ENCODE peak calls at places on chromosomes 13 and 19, in five cellular contexts. Q is ovary, D is fibroblast of pulmonary artery, F is A673, U is cardiac fibroblast. W is an unnamed sample.
A peak's percentile ranks its signal among the peaks of the same experiment; 100 is the strongest.

GRCh38 chr19:7679017-7679720 is 1.5 kb upstream of the TRAPPC5 start:
- DNase-seq in Q (no peak), D (no peak), F (peak; percentile 37), U (no peak), W (no peak)

GRCh38 chr19:49581007-49581508 is at the start of gene PRRG2:
- DNase-seq in Q (no peak), D (no peak), F (no peak), U (no peak), W (no peak)

GRCh38 chr13:93146584-93147292 is 79.9 kb upstream of the GPC6 start:
- DNase-seq in Q (no peak), D (peak; percentile 83), F (no peak), U (peak; percentile 67), W (peak; percentile 93)

GRCh38 chr19:55503447-55504251 is 15.4 kb downstream of the SSC5D start:
- DNase-seq in Q (peak; percentile 91), D (peak; percentile 90), F (peak; percentile 90), U (peak; percentile 94), W (peak; percentile 90)

GRCh38 chr19:51799998-51800848 is 5.3 kb downstream of the FPR3 start:
- DNase-seq in Q (peak; percentile 96), D (peak; percentile 99), F (no peak), U (peak; percentile 75), W (peak; percentile 93)

GRCh38 chr13:48318714-48319457 is 15.3 kb downstream of the RB1 start:
- DNase-seq in Q (peak; percentile 36), D (no peak), F (no peak), U (no peak), W (no peak)

GRCh38 chr19:55014714-55015113 is 23.4 kb downstream of the GP6 start:
- DNase-seq in Q (no peak), D (no peak), F (no peak), U (no peak), W (no peak)

GRCh38 chr19:17318966-17319365 is 9.6 kb downstream of the DDA1 start:
- DNase-seq in Q (no peak), D (no peak), F (no peak), U (no peak), W (no peak)

GRCh38 chr13:35057858-35058257 is 115.8 kb downstream of the NBEA start:
- DNase-seq in Q (no peak), D (no peak), F (no peak), U (no peak), W (no peak)

GRCh38 chr13:52405369-52405766 is 604 bp downstream of the THSD1 start:
- DNase-seq in Q (no peak), D (no peak), F (no peak), U (peak; percentile 9), W (peak; percentile 19)

GRCh38 chr13:52011690-52012511 is at the start of gene ALG11:
- DNase-seq in Q (peak; percentile 99), D (peak; percentile 98), F (peak; percentile 99), U (peak; percentile 98), W (peak; percentile 96)

GRCh38 chr19:18029617-18030338 is 21.8 kb downstream of the ARRDC2 start:
- DNase-seq in Q (no peak), D (peak; percentile 36), F (peak; percentile 62), U (peak; percentile 57), W (no peak)

GRCh38 chr19:11539495-11540365 is 1.1 kb downstream of the CNN1 start:
- DNase-seq in Q (peak; percentile 75), D (peak; percentile 33), F (no peak), U (no peak), W (no peak)

GRCh38 chr13:27450921-27451461 is 627 bp upstream of the MTIF3 start:
- DNase-seq in Q (peak; percentile 51), D (peak; percentile 49), F (peak; percentile 29), U (peak; percentile 57), W (peak; percentile 50)

GRCh38 chr19:2202366-2202765 is 33.8 kb downstream of the PLEKHJ1 start:
- DNase-seq in Q (no peak), D (no peak), F (no peak), U (no peak), W (no peak)

GRCh38 chr19:39327990-39328705 is 7.5 kb upstream of the LRFN1 start:
- DNase-seq in Q (peak; percentile 87), D (peak; percentile 75), F (peak; percentile 85), U (peak; percentile 77), W (peak; percentile 77)

GRCh38 chr19:13095393-13095784 is 7.3 kb downstream of the LYL1 start:
- DNase-seq in Q (no peak), D (no peak), F (no peak), U (no peak), W (no peak)

GRCh38 chr19:13093407-13094284 is 9.0 kb downstream of the LYL1 start:
- DNase-seq in Q (peak; percentile 85), D (peak; percentile 87), F (peak; percentile 93), U (peak; percentile 89), W (peak; percentile 86)

GRCh38 chr19:13094285-13094595 is 8.4 kb downstream of the LYL1 start:
- DNase-seq in Q (peak; percentile 65), D (no peak), F (no peak), U (no peak), W (no peak)

GRCh38 chr19:13095934-13096890 is 6.4 kb downstream of the LYL1 start:
- DNase-seq in Q (peak; percentile 57), D (no peak), F (no peak), U (no peak), W (no peak)

DNA sequence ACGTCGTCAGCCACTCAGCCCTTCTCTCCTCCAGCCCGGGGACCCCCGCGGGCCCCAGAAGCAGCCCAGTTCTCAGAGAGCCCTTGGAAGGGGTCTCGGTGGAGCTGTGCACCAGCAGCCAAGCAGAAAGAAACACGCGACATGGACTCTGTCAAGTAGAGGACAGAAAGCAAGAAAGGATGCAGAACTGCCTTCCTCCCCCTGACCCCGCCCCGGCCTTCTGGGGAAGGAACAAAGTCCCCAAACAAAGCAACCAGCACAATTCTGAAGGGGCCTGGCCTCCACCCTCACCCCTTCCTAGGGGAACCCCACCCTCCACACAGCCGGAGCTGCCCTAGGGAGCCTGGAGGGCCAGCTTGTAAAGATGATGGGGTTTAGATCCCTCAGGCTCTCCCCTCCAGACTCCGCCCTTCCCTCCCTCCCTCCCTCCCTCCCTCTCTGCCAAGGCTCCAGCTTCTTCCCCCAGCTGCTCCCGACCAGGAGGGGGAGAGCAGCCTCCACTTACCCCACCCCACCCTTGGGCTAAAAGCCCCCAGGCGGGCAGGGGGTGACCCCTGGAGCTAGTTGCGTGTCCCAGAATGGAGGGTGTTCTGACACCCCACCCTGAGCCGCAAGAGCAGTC is 7.8 kb downstream of the LYL1 start:
- DNase-seq in Q (no peak), D (no peak), F (peak; percentile 46), U (no peak), W (no peak)
- TF ChIP-seq CTCF in Q (no peak), D (no peak), F (no peak), U (no peak), W (no peak)

DNA sequence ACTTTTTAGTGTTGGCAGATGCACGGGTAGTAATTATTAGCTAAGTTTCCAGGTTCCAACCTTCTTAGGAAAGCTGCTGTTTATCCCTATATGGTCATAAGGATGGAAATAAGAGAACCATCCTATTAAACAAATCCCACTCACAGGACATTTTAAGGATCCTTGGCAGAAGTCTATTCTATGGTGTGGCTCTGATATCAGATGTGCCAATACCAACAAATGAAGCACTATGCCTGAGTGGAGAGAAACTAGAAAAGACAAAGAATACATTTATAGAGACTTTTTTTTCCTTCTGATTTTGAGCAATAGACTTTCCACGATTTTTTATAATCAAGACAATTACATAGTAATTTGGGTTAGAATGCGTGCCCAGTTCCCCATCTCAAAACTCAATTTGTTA is 12.6 kb downstream of the PCDH17 start:
- DNase-seq in Q (no peak), D (no peak), F (no peak), U (no peak), W (no peak)
- H3K4me3 ChIP-seq in Q (no peak overlapping the region), D (no peak overlapping the region), F (no peak overlapping the region), U (no peak overlapping the region), W (no peak overlapping the region)

GRCh38 chr13:61954092-61954491 is 538.4 kb upstream of the PCDH20 start:
- DNase-seq in Q (no peak), D (peak; percentile 49), F (peak; percentile 67), U (peak; percentile 13), W (no peak)
- TF ChIP-seq CTCF in Q (no peak), D (peak; percentile 33), F (peak; percentile 57), U (no peak), W (no peak)

GRCh38 chr13:78187781-78188180 is 269.1 kb upstream of the EDNRB start:
- DNase-seq in Q (no peak), D (no peak), F (no peak), U (no peak), W (no peak)
- H3K4me3 ChIP-seq in Q (no peak overlapping the region), D (no peak overlapping the region), F (no peak overlapping the region), U (no peak overlapping the region), W (no peak overlapping the region)

DNA sequence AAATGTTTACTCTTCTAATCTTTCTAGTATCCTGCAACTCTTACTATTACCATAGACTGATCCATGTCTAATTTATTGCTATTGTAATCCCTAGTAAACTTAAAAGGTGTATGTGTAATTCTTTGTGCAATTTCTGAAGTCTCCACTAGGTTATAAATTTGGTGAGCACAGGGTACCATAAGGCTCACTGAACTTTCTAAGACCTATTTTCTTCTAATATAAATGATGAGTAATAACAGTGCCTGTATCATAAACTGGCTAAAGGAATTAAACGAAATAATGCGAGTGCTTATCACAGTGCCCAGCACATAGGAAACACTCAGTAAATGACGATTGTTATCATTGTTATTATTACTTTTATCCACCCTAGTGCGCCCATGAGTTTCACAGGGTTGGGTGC is 119.1 kb downstream of the KLF12 start:
- DNase-seq in Q (no peak), D (peak; percentile 20), F (no peak), U (peak; percentile 41), W (peak; percentile 8)
- TF ChIP-seq CTCF in Q (no peak), D (peak; percentile 30), F (peak; percentile 43), U (peak; percentile 30), W (peak; percentile 36)

DNA sequence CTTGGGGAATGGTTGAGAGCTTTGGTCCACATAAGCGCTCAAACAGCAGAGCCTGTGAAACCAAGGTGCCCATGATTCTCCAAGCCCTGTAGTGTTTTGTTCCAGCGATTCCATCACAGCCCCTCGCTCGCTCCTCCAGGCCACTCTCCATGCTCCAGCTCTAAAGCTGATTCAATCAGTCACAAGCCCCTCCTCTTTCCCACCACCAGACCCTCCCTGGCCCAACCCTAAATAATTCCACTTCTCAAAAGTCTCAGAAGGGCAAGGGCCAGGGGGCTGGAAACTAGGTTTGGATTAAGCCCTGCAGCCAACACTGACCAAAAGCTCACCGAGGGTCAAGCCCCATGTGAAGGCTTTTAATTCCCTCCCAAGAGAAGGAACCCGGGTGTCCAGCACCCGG is 1.5 kb downstream of the ZNF296 start:
- DNase-seq in Q (no peak), D (no peak), F (no peak), U (no peak), W (no peak)
- H3K4me3 ChIP-seq in Q (no peak overlapping the region), D (no peak overlapping the region), F (no peak overlapping the region), U (no peak overlapping the region), W (no peak overlapping the region)

DNA sequence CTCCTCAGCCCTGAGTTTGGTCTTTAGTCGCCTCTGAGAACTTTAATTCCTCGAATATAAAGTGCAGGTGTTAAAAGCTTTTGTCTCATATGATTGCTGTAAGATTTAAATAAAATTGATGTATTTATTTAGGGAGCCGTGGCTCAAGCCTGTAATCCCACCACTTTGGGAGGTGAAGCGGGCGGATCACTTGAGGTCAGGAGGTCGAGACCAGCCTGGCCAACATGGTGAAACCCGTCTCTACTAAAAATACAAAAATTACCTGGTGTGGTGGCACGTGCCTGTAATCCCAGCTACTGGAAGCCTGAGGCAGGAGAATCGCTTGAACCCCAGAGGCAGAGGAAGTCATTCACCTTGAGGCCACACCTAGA is 559 bp upstream of the SLC1A5 start:
- DNase-seq in Q (no peak), D (no peak), F (no peak), U (no peak), W (no peak)
- TF ChIP-seq CTCF in Q (no peak), D (no peak), F (no peak), U (no peak), W (no peak)